ENCODE peak calls at places on chromosomes 7 and 10, in nine cellular contexts. One of them, this sample, is unnamed.

GRCh38 chr10:30686706-30687105 is 57.2 kb upstream of the LYZL2 start:
- DNase-seq in cardiac fibroblast: no peak
- DNase-seq in activated CD8-positive, alpha-beta memory T cell treated with anti-CD3 and anti-CD28 coated beads, Interleukin-2, amount 50 U/mL, for 48 hours: no peak
- DNase-seq in left colon: no peak
- DNase-seq in CD8-positive, alpha-beta memory T cell: no peak
- DNase-seq in EL: no peak
- DNase-seq in AG08395: no peak
- DNase-seq in cardiac muscle cell: no peak
- DNase-seq in AG20443: no peak
- DNase-seq in this sample: no peak

GRCh38 chr10:92849576-92850090 is 1.3 kb downstream of the EXOC6 start:
- DNase-seq in left colon: no peak
- DNase-seq in CD8-positive, alpha-beta memory T cell: no peak
- DNase-seq in EL: no peak
- DNase-seq in cardiac muscle cell: no peak
- DNase-seq in AG08395: no peak
- DNase-seq in AG20443: no peak
- DNase-seq in cardiac fibroblast: no peak
- DNase-seq in activated CD8-positive, alpha-beta memory T cell treated with anti-CD3 and anti-CD28 coated beads, Interleukin-2, amount 50 U/mL, for 48 hours: no peak
- DNase-seq in this sample: no peak

GRCh38 chr7:157253850-157254249 is 83.0 kb upstream of the DNAJB6 start:
- DNase-seq in activated CD8-positive, alpha-beta memory T cell treated with anti-CD3 and anti-CD28 coated beads, Interleukin-2, amount 50 U/mL, for 48 hours: no peak
- DNase-seq in CD8-positive, alpha-beta memory T cell: no peak
- DNase-seq in cardiac fibroblast: no peak
- DNase-seq in left colon: peak
- DNase-seq in cardiac muscle cell: no peak
- DNase-seq in EL: no peak
- DNase-seq in AG08395: no peak
- DNase-seq in AG20443: no peak
- DNase-seq in this sample: peak

GRCh38 chr7:7122033-7122478 is 60.3 kb upstream of the C1GALT1 start:
- DNase-seq in cardiac fibroblast: peak
- DNase-seq in cardiac muscle cell: peak
- DNase-seq in left colon: no peak
- DNase-seq in AG08395: peak
- DNase-seq in CD8-positive, alpha-beta memory T cell: no peak
- DNase-seq in activated CD8-positive, alpha-beta memory T cell treated with anti-CD3 and anti-CD28 coated beads, Interleukin-2, amount 50 U/mL, for 48 hours: no peak
- DNase-seq in AG20443: peak
- DNase-seq in EL: no peak
- DNase-seq in this sample: no peak

GRCh38 chr10:43077421-43078171 is 727 bp downstream of the RET start:
- DNase-seq in CD8-positive, alpha-beta memory T cell: no peak
- DNase-seq in EL: peak
- DNase-seq in cardiac muscle cell: no peak
- DNase-seq in left colon: no peak
- DNase-seq in cardiac fibroblast: peak
- DNase-seq in activated CD8-positive, alpha-beta memory T cell treated with anti-CD3 and anti-CD28 coated beads, Interleukin-2, amount 50 U/mL, for 48 hours: no peak
- DNase-seq in AG20443: no peak
- DNase-seq in AG08395: no peak
- DNase-seq in this sample: no peak

GRCh38 chr7:34158754-34159153 is 253.4 kb downstream of the BMPER start:
- DNase-seq in AG08395: no peak
- DNase-seq in AG20443: no peak
- DNase-seq in EL: no peak
- DNase-seq in left colon: no peak
- DNase-seq in CD8-positive, alpha-beta memory T cell: no peak
- DNase-seq in cardiac muscle cell: no peak
- DNase-seq in activated CD8-positive, alpha-beta memory T cell treated with anti-CD3 and anti-CD28 coated beads, Interleukin-2, amount 50 U/mL, for 48 hours: no peak
- DNase-seq in cardiac fibroblast: no peak
- DNase-seq in this sample: no peak

GRCh38 chr10:24442234-24442633 is 233.3 kb downstream of the KIAA1217 start:
- DNase-seq in CD8-positive, alpha-beta memory T cell: no peak
- DNase-seq in cardiac muscle cell: no peak
- DNase-seq in EL: no peak
- DNase-seq in AG20443: no peak
- DNase-seq in cardiac fibroblast: no peak
- DNase-seq in AG08395: no peak
- DNase-seq in left colon: no peak
- DNase-seq in activated CD8-positive, alpha-beta memory T cell treated with anti-CD3 and anti-CD28 coated beads, Interleukin-2, amount 50 U/mL, for 48 hours: no peak
- DNase-seq in this sample: no peak

GRCh38 chr7:77348371-77348813 is 67.8 kb downstream of the GSAP start:
- DNase-seq in CD8-positive, alpha-beta memory T cell: no peak
- DNase-seq in cardiac muscle cell: peak
- DNase-seq in AG08395: no peak
- DNase-seq in activated CD8-positive, alpha-beta memory T cell treated with anti-CD3 and anti-CD28 coated beads, Interleukin-2, amount 50 U/mL, for 48 hours: no peak
- DNase-seq in cardiac fibroblast: peak
- DNase-seq in left colon: no peak
- DNase-seq in EL: peak
- DNase-seq in AG20443: peak
- DNase-seq in this sample: no peak

GRCh38 chr10:15603446-15604011 is 116.2 kb downstream of the ITGA8 start:
- DNase-seq in EL: no peak
- DNase-seq in AG20443: no peak
- DNase-seq in activated CD8-positive, alpha-beta memory T cell treated with anti-CD3 and anti-CD28 coated beads, Interleukin-2, amount 50 U/mL, for 48 hours: no peak
- DNase-seq in left colon: no peak
- DNase-seq in CD8-positive, alpha-beta memory T cell: no peak
- DNase-seq in cardiac muscle cell: no peak
- DNase-seq in cardiac fibroblast: no peak
- DNase-seq in AG08395: no peak
- DNase-seq in this sample: no peak

GRCh38 chr10:19908991-19909699 is 92.9 kb downstream of the PLXDC2 start:
- DNase-seq in activated CD8-positive, alpha-beta memory T cell treated with anti-CD3 and anti-CD28 coated beads, Interleukin-2, amount 50 U/mL, for 48 hours: no peak
- DNase-seq in AG20443: no peak
- DNase-seq in left colon: no peak
- DNase-seq in AG08395: no peak
- DNase-seq in cardiac fibroblast: no peak
- DNase-seq in cardiac muscle cell: no peak
- DNase-seq in CD8-positive, alpha-beta memory T cell: no peak
- DNase-seq in EL: no peak
- DNase-seq in this sample: no peak

GRCh38 chr10:69320521-69320920 is 42.2 kb downstream of the HK1 start:
- DNase-seq in AG20443: no peak
- DNase-seq in AG08395: no peak
- DNase-seq in EL: no peak
- DNase-seq in activated CD8-positive, alpha-beta memory T cell treated with anti-CD3 and anti-CD28 coated beads, Interleukin-2, amount 50 U/mL, for 48 hours: no peak
- DNase-seq in cardiac fibroblast: no peak
- DNase-seq in cardiac muscle cell: no peak
- DNase-seq in left colon: no peak
- DNase-seq in CD8-positive, alpha-beta memory T cell: no peak
- DNase-seq in this sample: no peak

GRCh38 chr7:159099711-159100231 is 44.9 kb downstream of the VIPR2 start:
- DNase-seq in EL: no peak
- DNase-seq in cardiac muscle cell: no peak
- DNase-seq in activated CD8-positive, alpha-beta memory T cell treated with anti-CD3 and anti-CD28 coated beads, Interleukin-2, amount 50 U/mL, for 48 hours: peak
- DNase-seq in AG08395: no peak
- DNase-seq in AG20443: no peak
- DNase-seq in CD8-positive, alpha-beta memory T cell: peak
- DNase-seq in left colon: no peak
- DNase-seq in cardiac fibroblast: no peak
- DNase-seq in this sample: no peak

GRCh38 chr10:129780901-129781795 is 182.9 kb downstream of the EBF3 start:
- DNase-seq in EL: no peak
- DNase-seq in cardiac muscle cell: no peak
- DNase-seq in AG20443: no peak
- DNase-seq in CD8-positive, alpha-beta memory T cell: no peak
- DNase-seq in AG08395: no peak
- DNase-seq in left colon: no peak
- DNase-seq in activated CD8-positive, alpha-beta memory T cell treated with anti-CD3 and anti-CD28 coated beads, Interleukin-2, amount 50 U/mL, for 48 hours: peak
- DNase-seq in cardiac fibroblast: no peak
- DNase-seq in this sample: no peak

GRCh38 chr7:155644971-155645509 is 579 bp downstream of the RBM33 start:
- DNase-seq in cardiac muscle cell: peak
- DNase-seq in AG08395: peak
- DNase-seq in left colon: peak
- DNase-seq in AG20443: peak
- DNase-seq in EL: peak
- DNase-seq in cardiac fibroblast: peak
- DNase-seq in CD8-positive, alpha-beta memory T cell: peak
- DNase-seq in activated CD8-positive, alpha-beta memory T cell treated with anti-CD3 and anti-CD28 coated beads, Interleukin-2, amount 50 U/mL, for 48 hours: peak
- DNase-seq in this sample: peak

GRCh38 chr10:73174148-73174925 is 6.4 kb downstream of the FAM149B1 start:
- DNase-seq in AG20443: no peak
- DNase-seq in cardiac fibroblast: no peak
- DNase-seq in activated CD8-positive, alpha-beta memory T cell treated with anti-CD3 and anti-CD28 coated beads, Interleukin-2, amount 50 U/mL, for 48 hours: no peak
- DNase-seq in left colon: no peak
- DNase-seq in CD8-positive, alpha-beta memory T cell: no peak
- DNase-seq in AG08395: no peak
- DNase-seq in EL: no peak
- DNase-seq in cardiac muscle cell: no peak
- DNase-seq in this sample: no peak

GRCh38 chr7:3464900-3465622 is 164.0 kb downstream of the SDK1 start:
- DNase-seq in AG08395: no peak
- DNase-seq in activated CD8-positive, alpha-beta memory T cell treated with anti-CD3 and anti-CD28 coated beads, Interleukin-2, amount 50 U/mL, for 48 hours: no peak
- DNase-seq in cardiac muscle cell: no peak
- DNase-seq in left colon: no peak
- DNase-seq in AG20443: no peak
- DNase-seq in EL: no peak
- DNase-seq in CD8-positive, alpha-beta memory T cell: no peak
- DNase-seq in cardiac fibroblast: no peak
- DNase-seq in this sample: no peak

GRCh38 chr10:59102394-59102793 is 74.0 kb upstream of the PHYHIPL start:
- DNase-seq in activated CD8-positive, alpha-beta memory T cell treated with anti-CD3 and anti-CD28 coated beads, Interleukin-2, amount 50 U/mL, for 48 hours: no peak
- DNase-seq in AG08395: no peak
- DNase-seq in cardiac fibroblast: no peak
- DNase-seq in CD8-positive, alpha-beta memory T cell: no peak
- DNase-seq in EL: no peak
- DNase-seq in cardiac muscle cell: no peak
- DNase-seq in AG20443: no peak
- DNase-seq in left colon: no peak
- DNase-seq in this sample: no peak

GRCh38 chr10:33123680-33124079 is 165.7 kb upstream of the ITGB1 start:
- DNase-seq in AG08395: no peak
- DNase-seq in AG20443: no peak
- DNase-seq in cardiac fibroblast: no peak
- DNase-seq in left colon: no peak
- DNase-seq in cardiac muscle cell: no peak
- DNase-seq in activated CD8-positive, alpha-beta memory T cell treated with anti-CD3 and anti-CD28 coated beads, Interleukin-2, amount 50 U/mL, for 48 hours: no peak
- DNase-seq in CD8-positive, alpha-beta memory T cell: no peak
- DNase-seq in EL: no peak
- DNase-seq in this sample: no peak